ENCODE peak calls at places on chromosome 22, in ten cellular contexts. P is AG04450; C is cardiac muscle cell; L is Calu3; A is neural crest cell; K is stimulated activated CD4-positive, alpha-beta T cell treated with anti-CD3 and anti-CD28 coated beads, Interleukin-2, amount 100 ng/mL, for 24 hours; N is HEK293T; U is GOT3; F is M059J; T is H4. O is an unnamed sample.

GRCh38 chr22:19180740-19181410 is 2.3 kb upstream of the SLC25A1 start:
- DNase-seq in P (no peak), C (no peak), L (no peak), A (no peak), K (no peak), N (no peak), U (no peak), F (no peak), T (no peak), O (no peak)

GRCh38 chr22:22709719-22710445 is 65.5 kb downstream of the GGTLC2 start:
- DNase-seq in P (no peak), C (no peak), L (no peak), A (no peak), K (no peak), N (peak), U (no peak), F (no peak), T (no peak), O (no peak)

GRCh38 chr22:48709453-48709852 is 1118.2 kb downstream of the BRD1 start:
- DNase-seq in P (no peak), C (no peak), L (no peak), A (no peak), K (no peak), N (no peak), U (no peak), F (no peak), T (no peak), O (no peak)

GRCh38 chr22:40592352-40593113 is 44.0 kb downstream of the MRTFA start:
- DNase-seq in P (no peak), C (no peak), L (no peak), A (no peak), K (no peak), N (no peak), U (no peak), F (no peak), T (no peak), O (no peak)

GRCh38 chr22:26734339-26735018 is 77.1 kb downstream of the MIAT start:
- DNase-seq in P (no peak), C (no peak), L (no peak), A (no peak), K (no peak), N (no peak), U (no peak), F (peak), T (no peak), O (no peak)

GRCh38 chr22:49014227-49015201 is 813.2 kb downstream of the BRD1 start:
- DNase-seq in P (no peak), C (no peak), L (no peak), A (no peak), K (peak), N (no peak), U (no peak), F (no peak), T (no peak), O (no peak)

GRCh38 chr22:50251472-50252054 is 498 bp upstream of the HDAC10 start:
- DNase-seq in P (no peak), C (no peak), L (no peak), A (no peak), K (no peak), N (no peak), U (no peak), F (no peak), T (no peak), O (no peak)

GRCh38 chr22:45335021-45335818 is 25.5 kb downstream of the FAM118A start:
- DNase-seq in P (no peak), C (no peak), L (no peak), A (no peak), K (no peak), N (peak), U (no peak), F (no peak), T (no peak), O (no peak)

GRCh38 chr22:22400964-22401363 is 107.6 kb downstream of the ZNF280B start:
- DNase-seq in P (no peak), C (no peak), L (no peak), A (no peak), K (no peak), N (no peak), U (no peak), F (no peak), T (no peak), O (no peak)

GRCh38 chr22:35731321-35731720 is 13.6 kb downstream of the APOL5 start:
- DNase-seq in P (no peak), C (no peak), L (no peak), A (no peak), K (no peak), N (no peak), U (no peak), F (no peak), T (no peak), O (no peak)

GRCh38 chr22:47610281-47610680 is 847.8 kb downstream of the TBC1D22A start:
- DNase-seq in P (no peak), C (no peak), L (no peak), A (no peak), K (no peak), N (no peak), U (no peak), F (no peak), T (no peak), O (no peak)